ENCODE peak calls at places on chromosomes 2 and 18, in ten cellular contexts. J, S, R, L, V, M, T, D, E and Z are unnamed samples.

GRCh38 chr2:146438246-146438645 is 1406.6 kb upstream of the ACVR2A start:
- DNase-seq in V (no peak), T (no peak), E (no peak), L (no peak), M (no peak), R (peak; percentile 4), D (no peak), J (no peak), S (no peak), Z (no peak)

GRCh38 chr18:2411381-2411977 is 159.8 kb downstream of the METTL4 start:
- DNase-seq in S (peak; percentile 76), D (no peak), E (no peak), R (peak; percentile 29), M (no peak), T (no peak), V (peak; percentile 52), J (no peak), L (no peak), Z (no peak)

GRCh38 chr2:182038579-182038978 is 52.9 kb downstream of the PPP1R1C start:
- DNase-seq in V (peak; percentile 80), E (peak; percentile 10), M (no peak), S (peak; percentile 70), L (no peak), R (peak; percentile 55), D (no peak), T (no peak), J (no peak), Z (no peak)

GRCh38 chr2:234425923-234426603 is 70.8 kb downstream of the ARL4C start:
- DNase-seq in V (no peak), M (no peak), L (no peak), D (no peak), T (peak; percentile 42), R (no peak), J (peak; percentile 91), E (no peak), S (peak; percentile 68), Z (no peak)

GRCh38 chr2:122680662-122681061 is 925.2 kb downstream of the TSN start:
- DNase-seq in D (no peak), S (no peak), R (no peak), E (no peak), M (no peak), L (no peak), J (no peak), T (no peak), V (no peak), Z (no peak)

GRCh38 chr2:181172676-181173075 is 192.3 kb downstream of the UBE2E3 start:
- DNase-seq in R (no peak), V (no peak), D (no peak), L (no peak), J (no peak), E (no peak), T (no peak), S (no peak), M (no peak), Z (no peak)

GRCh38 chr2:207727256-207727655 is 15.8 kb downstream of the CCNYL1 start:
- DNase-seq in V (peak; percentile 25), J (no peak), R (no peak), L (no peak), E (no peak), D (no peak), S (peak; percentile 65), M (no peak), T (no peak), Z (no peak)

GRCh38 chr2:74457549-74458131 is 598 bp upstream of the WBP1 start:
- DNase-seq in D (peak; percentile 79), E (peak; percentile 53), T (peak; percentile 74), M (peak; percentile 93), V (no peak), J (no peak), L (peak; percentile 79), R (no peak), S (peak; percentile 52), Z (peak; percentile 70)

GRCh38 chr2:189679224-189679623 is 4.8 kb downstream of the ANKAR start:
- DNase-seq in E (no peak), J (no peak), L (no peak), T (no peak), V (peak; percentile 18), S (no peak), D (no peak), R (no peak), M (no peak), Z (no peak)

GRCh38 chr2:189674374-189675112 is at the start of gene ANKAR:
- DNase-seq in R (peak; percentile 92), E (peak; percentile 73), J (peak; percentile 87), T (peak; percentile 94), M (peak; percentile 97), V (peak; percentile 90), S (peak; percentile 77), L (peak; percentile 94), D (peak; percentile 94), Z (peak; percentile 91)

GRCh38 chr2:189676471-189676870 is 2.0 kb downstream of the ANKAR start:
- DNase-seq in J (no peak), T (no peak), E (no peak), R (peak; percentile 55), D (no peak), L (no peak), M (no peak), V (peak; percentile 61), S (no peak), Z (no peak)

GRCh38 chr2:189669913-189670312 is 4.6 kb upstream of the ANKAR start:
- DNase-seq in J (no peak), E (no peak), L (no peak), S (no peak), R (no peak), V (no peak), D (no peak), M (no peak), T (no peak), Z (no peak)

DNA sequence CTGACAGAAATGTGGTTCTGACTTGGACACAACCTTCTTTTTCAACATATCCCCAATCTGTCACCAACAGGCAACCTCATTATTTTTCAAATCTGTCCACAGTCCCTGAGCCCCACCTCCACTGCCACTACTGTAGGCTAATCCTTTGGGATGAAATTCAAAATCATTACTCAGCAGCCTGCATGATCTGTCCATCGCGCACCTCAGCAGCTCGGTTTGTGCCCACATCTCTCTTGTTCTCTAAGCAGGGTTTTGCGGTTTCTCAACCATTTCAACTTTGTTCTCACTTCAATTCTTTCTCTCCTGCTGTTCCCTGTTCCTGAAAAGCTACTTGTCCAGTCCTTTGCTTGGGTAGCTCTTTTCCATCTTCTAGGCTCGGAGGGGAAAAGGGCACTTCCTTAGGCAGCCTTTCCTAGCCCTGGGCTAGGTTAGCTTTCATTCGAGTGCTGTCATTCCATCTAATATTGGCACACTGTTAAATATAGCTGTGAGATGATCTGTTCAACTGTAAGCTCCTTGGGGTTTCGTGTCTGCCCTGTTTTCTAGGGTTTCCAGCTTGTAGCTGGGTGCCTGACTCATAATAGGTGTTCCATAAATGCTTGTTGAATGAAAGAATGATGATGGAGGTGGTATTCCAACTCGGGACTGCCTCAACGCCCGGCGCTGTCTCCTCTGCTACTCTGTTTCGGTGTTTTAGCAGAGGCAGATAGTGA is 653 bp upstream of the ANKAR start:
- DNase-seq in L (no peak), S (no peak), V (no peak), J (no peak), T (no peak), M (no peak), E (no peak), D (no peak), R (no peak), Z (no peak)
- H3K4me3 ChIP-seq in L (peak overlapping the region; percentile 57), S (peak overlapping the region; percentile 45), V (peak overlapping the region; percentile 69), J (peak overlapping the region; percentile 69), T (no peak overlapping the region), M (peak overlapping the region; percentile 95), E (peak overlapping the region; percentile 53), D (peak overlapping the region; percentile 53), R (peak overlapping the region; percentile 44), Z (peak overlapping the region; percentile 72)

GRCh38 chr2:200788129-200788718 is 23.5 kb upstream of the BZW1 start:
- DNase-seq in V (peak; percentile 78), J (no peak), T (no peak), D (no peak), S (peak; percentile 28), M (no peak), L (no peak), R (peak; percentile 50), E (no peak), Z (no peak)

GRCh38 chr2:200787351-200788128 is 24.2 kb upstream of the BZW1 start:
- DNase-seq in M (no peak), S (peak; percentile 96), D (no peak), E (no peak), L (no peak), T (no peak), R (peak; percentile 98), J (no peak), V (peak; percentile 98), Z (no peak)

GRCh38 chr2:200784215-200784614 is 27.5 kb upstream of the BZW1 start:
- DNase-seq in J (no peak), E (no peak), M (no peak), V (no peak), S (no peak), T (no peak), L (no peak), R (no peak), D (no peak), Z (no peak)

GRCh38 chr2:200786423-200786822 is 25.3 kb upstream of the BZW1 start:
- DNase-seq in V (peak; percentile 75), S (peak; percentile 40), L (no peak), T (no peak), R (peak; percentile 89), E (no peak), M (no peak), J (no peak), D (no peak), Z (no peak)

DNA sequence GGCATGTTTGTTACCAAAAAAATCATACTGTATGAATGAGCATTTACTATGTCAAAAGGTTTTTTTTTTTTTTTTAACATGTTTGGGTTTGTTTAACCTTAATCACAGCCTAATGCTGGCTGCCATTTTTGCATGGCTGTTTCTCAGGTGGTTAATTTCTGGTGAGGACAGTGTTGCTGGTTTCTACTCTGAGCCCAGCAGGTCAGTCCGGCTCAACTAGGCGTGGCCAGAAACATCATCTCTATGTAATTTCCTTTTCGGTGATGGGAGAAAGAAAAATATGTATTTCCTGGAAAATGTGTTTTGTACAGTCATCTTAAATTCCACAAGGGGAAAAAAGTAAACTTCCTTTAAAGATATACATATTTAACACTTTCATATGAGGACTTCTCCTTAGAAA is 24.9 kb upstream of the BZW1 start:
- DNase-seq in M (no peak), J (no peak), R (peak; percentile 89), E (no peak), L (no peak), S (peak; percentile 79), D (no peak), T (no peak), V (peak; percentile 91), Z (no peak)
- H3K4me1 ChIP-seq in M (peaks cover 11% of the 10 kb centered on the region), J (no peaks in the 10 kb centered on the region), R (peaks cover 15% of the 10 kb centered on the region), E (peaks cover 46% of the 10 kb centered on the region), L (no peaks in the 10 kb centered on the region), S (peaks cover 50% of the 10 kb centered on the region), D (no peaks in the 10 kb centered on the region), T (peaks cover 4% of the 10 kb centered on the region), V (peaks cover 12% of the 10 kb centered on the region), Z (peaks cover 15% of the 10 kb centered on the region)

DNA sequence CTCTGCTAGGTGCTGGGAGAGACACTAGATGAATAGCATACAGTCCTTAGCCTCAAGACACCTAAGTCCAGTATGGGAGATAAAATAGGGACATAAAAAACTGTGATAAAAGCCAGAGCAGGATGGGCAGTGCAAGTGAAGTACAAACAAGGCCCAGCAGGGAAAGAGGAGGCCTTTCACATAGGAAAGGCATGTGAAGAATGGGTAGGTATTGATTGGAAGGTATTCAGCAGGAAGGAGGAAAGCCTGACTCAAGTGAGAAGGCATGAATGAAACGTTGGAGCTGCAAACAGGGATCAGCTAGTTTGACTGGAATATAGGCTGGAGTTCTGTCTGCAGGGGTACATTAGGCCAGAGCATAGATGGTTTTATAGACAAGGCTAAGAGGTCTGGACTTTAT is 11.0 kb upstream of the CXCR4 start:
- DNase-seq in D (no peak), J (peak; percentile 19), T (no peak), V (no peak), M (no peak), R (no peak), S (no peak), E (no peak), L (no peak), Z (no peak)
- H3K4me3 ChIP-seq in D (no peak overlapping the region), J (peak overlapping the region; percentile 27), T (no peak overlapping the region), V (no peak overlapping the region), M (no peak overlapping the region), R (no peak overlapping the region), S (no peak overlapping the region), E (no peak overlapping the region), L (no peak overlapping the region), Z (no peak overlapping the region)

GRCh38 chr2:203694186-203694585 is 12.3 kb upstream of the CD28 start:
- DNase-seq in R (no peak), S (no peak), M (no peak), L (no peak), E (no peak), T (no peak), D (no peak), J (no peak), V (no peak), Z (no peak)
- H3K4me1 ChIP-seq in R (peaks cover 4% of the 10 kb centered on the region), S (no peaks in the 10 kb centered on the region), M (peaks cover 9% of the 10 kb centered on the region), L (no peaks in the 10 kb centered on the region), E (no peaks in the 10 kb centered on the region), T (no peaks in the 10 kb centered on the region), D (no peaks in the 10 kb centered on the region), J (no peaks in the 10 kb centered on the region), V (no peaks in the 10 kb centered on the region), Z (peaks cover 54% of the 10 kb centered on the region)